ENCODE peak calls at places on chromosomes 6 and 20, in ten cellular contexts. One of them, this sample, is unnamed.

GRCh38 chr6:21271431-21272155 is 322.0 kb upstream of the SOX4 start:
- DNase-seq in bronchial epithelial cell: no peak
- DNase-seq in HL-60: no peak
- DNase-seq in mucosa of descending colon: no peak
- DNase-seq in fibroblast of pulmonary artery: no peak
- DNase-seq in cardiac muscle cell: no peak
- DNase-seq in choroid plexus epithelial cell: no peak
- DNase-seq in HCT116: no peak
- DNase-seq in uterus: no peak
- DNase-seq in neuronal stem cell: no peak
- DNase-seq in this sample: no peak

GRCh38 chr6:136717297-136717990 is 74.8 kb downstream of the MAP3K5 start:
- DNase-seq in choroid plexus epithelial cell: peak
- DNase-seq in fibroblast of pulmonary artery: peak
- DNase-seq in uterus: no peak
- DNase-seq in neuronal stem cell: no peak
- DNase-seq in mucosa of descending colon: no peak
- DNase-seq in HL-60: no peak
- DNase-seq in bronchial epithelial cell: no peak
- DNase-seq in cardiac muscle cell: no peak
- DNase-seq in HCT116: no peak
- DNase-seq in this sample: no peak

GRCh38 chr6:158897236-158897635 is 78.1 kb upstream of the EZR start:
- DNase-seq in HCT116: no peak
- DNase-seq in choroid plexus epithelial cell: no peak
- DNase-seq in uterus: no peak
- DNase-seq in mucosa of descending colon: no peak
- DNase-seq in cardiac muscle cell: no peak
- DNase-seq in HL-60: no peak
- DNase-seq in bronchial epithelial cell: peak
- DNase-seq in fibroblast of pulmonary artery: no peak
- DNase-seq in neuronal stem cell: no peak
- DNase-seq in this sample: no peak

GRCh38 chr6:68639211-68639610 is 4.1 kb downstream of the ADGRB3 start:
- DNase-seq in mucosa of descending colon: no peak
- DNase-seq in fibroblast of pulmonary artery: no peak
- DNase-seq in bronchial epithelial cell: no peak
- DNase-seq in cardiac muscle cell: no peak
- DNase-seq in choroid plexus epithelial cell: no peak
- DNase-seq in neuronal stem cell: no peak
- DNase-seq in uterus: no peak
- DNase-seq in HL-60: no peak
- DNase-seq in HCT116: no peak
- DNase-seq in this sample: no peak

GRCh38 chr20:38061109-38061508 is 27.6 kb downstream of the RPRD1B start:
- DNase-seq in choroid plexus epithelial cell: no peak
- DNase-seq in neuronal stem cell: no peak
- DNase-seq in cardiac muscle cell: no peak
- DNase-seq in mucosa of descending colon: no peak
- DNase-seq in HL-60: no peak
- DNase-seq in fibroblast of pulmonary artery: no peak
- DNase-seq in bronchial epithelial cell: peak
- DNase-seq in uterus: no peak
- DNase-seq in HCT116: no peak
- DNase-seq in this sample: no peak

GRCh38 chr6:84777888-84778287 is 13.5 kb upstream of the TBX18 start:
- DNase-seq in mucosa of descending colon: no peak
- DNase-seq in HCT116: no peak
- DNase-seq in HL-60: no peak
- DNase-seq in bronchial epithelial cell: no peak
- DNase-seq in cardiac muscle cell: no peak
- DNase-seq in choroid plexus epithelial cell: no peak
- DNase-seq in uterus: no peak
- DNase-seq in fibroblast of pulmonary artery: no peak
- DNase-seq in neuronal stem cell: no peak
- DNase-seq in this sample: no peak

GRCh38 chr6:71254323-71254722 is 34.3 kb upstream of the OGFRL1 start:
- DNase-seq in choroid plexus epithelial cell: no peak
- DNase-seq in cardiac muscle cell: peak
- DNase-seq in uterus: no peak
- DNase-seq in HL-60: no peak
- DNase-seq in neuronal stem cell: peak
- DNase-seq in bronchial epithelial cell: no peak
- DNase-seq in mucosa of descending colon: no peak
- DNase-seq in HCT116: no peak
- DNase-seq in fibroblast of pulmonary artery: no peak
- DNase-seq in this sample: no peak

GRCh38 chr20:5181955-5182354 is 55.1 kb downstream of the CDS2 start:
- DNase-seq in HL-60: no peak
- DNase-seq in HCT116: no peak
- DNase-seq in fibroblast of pulmonary artery: peak
- DNase-seq in mucosa of descending colon: no peak
- DNase-seq in bronchial epithelial cell: no peak
- DNase-seq in choroid plexus epithelial cell: peak
- DNase-seq in uterus: no peak
- DNase-seq in neuronal stem cell: no peak
- DNase-seq in cardiac muscle cell: no peak
- DNase-seq in this sample: no peak

GRCh38 chr6:149545258-149545753 is 537 bp downstream of the PPIL4 start:
- DNase-seq in HL-60: peak
- DNase-seq in fibroblast of pulmonary artery: peak
- DNase-seq in neuronal stem cell: peak
- DNase-seq in mucosa of descending colon: peak
- DNase-seq in cardiac muscle cell: peak
- DNase-seq in bronchial epithelial cell: peak
- DNase-seq in HCT116: no peak
- DNase-seq in choroid plexus epithelial cell: peak
- DNase-seq in uterus: peak
- DNase-seq in this sample: peak

GRCh38 chr6:126701799-126702198 is 361.9 kb downstream of the CENPW start:
- DNase-seq in HCT116: no peak
- DNase-seq in cardiac muscle cell: no peak
- DNase-seq in neuronal stem cell: no peak
- DNase-seq in fibroblast of pulmonary artery: no peak
- DNase-seq in uterus: no peak
- DNase-seq in choroid plexus epithelial cell: peak
- DNase-seq in mucosa of descending colon: no peak
- DNase-seq in HL-60: no peak
- DNase-seq in bronchial epithelial cell: no peak
- DNase-seq in this sample: no peak

GRCh38 chr20:833121-833449 is 430 bp upstream of the FAM110A start:
- DNase-seq in HL-60: no peak
- DNase-seq in cardiac muscle cell: no peak
- DNase-seq in uterus: no peak
- DNase-seq in fibroblast of pulmonary artery: no peak
- DNase-seq in neuronal stem cell: no peak
- DNase-seq in choroid plexus epithelial cell: no peak
- DNase-seq in bronchial epithelial cell: peak
- DNase-seq in mucosa of descending colon: no peak
- DNase-seq in HCT116: no peak
- DNase-seq in this sample: no peak

GRCh38 chr6:37483917-37484785 is 15.5 kb downstream of the CCDC167 start:
- DNase-seq in choroid plexus epithelial cell: peak
- DNase-seq in bronchial epithelial cell: peak
- DNase-seq in HL-60: peak
- DNase-seq in HCT116: no peak
- DNase-seq in neuronal stem cell: peak
- DNase-seq in fibroblast of pulmonary artery: peak
- DNase-seq in cardiac muscle cell: peak
- DNase-seq in mucosa of descending colon: peak
- DNase-seq in uterus: peak
- DNase-seq in this sample: peak

GRCh38 chr20:23164176-23164601 is 78.1 kb upstream of the CD93 start:
- DNase-seq in mucosa of descending colon: peak
- DNase-seq in neuronal stem cell: no peak
- DNase-seq in HL-60: no peak
- DNase-seq in cardiac muscle cell: no peak
- DNase-seq in choroid plexus epithelial cell: no peak
- DNase-seq in HCT116: no peak
- DNase-seq in bronchial epithelial cell: no peak
- DNase-seq in fibroblast of pulmonary artery: no peak
- DNase-seq in uterus: peak
- DNase-seq in this sample: no peak

GRCh38 chr6:32116674-32117073 is 7.5 kb upstream of the TNXB start:
- DNase-seq in choroid plexus epithelial cell: peak
- DNase-seq in bronchial epithelial cell: no peak
- DNase-seq in neuronal stem cell: no peak
- DNase-seq in HL-60: no peak
- DNase-seq in cardiac muscle cell: peak
- DNase-seq in fibroblast of pulmonary artery: no peak
- DNase-seq in HCT116: no peak
- DNase-seq in mucosa of descending colon: no peak
- DNase-seq in uterus: no peak
- DNase-seq in this sample: no peak

GRCh38 chr20:40191573-40191972 is 497.5 kb downstream of the MAFB start:
- DNase-seq in uterus: no peak
- DNase-seq in mucosa of descending colon: no peak
- DNase-seq in bronchial epithelial cell: no peak
- DNase-seq in HL-60: no peak
- DNase-seq in neuronal stem cell: no peak
- DNase-seq in choroid plexus epithelial cell: no peak
- DNase-seq in cardiac muscle cell: no peak
- DNase-seq in fibroblast of pulmonary artery: no peak
- DNase-seq in HCT116: no peak
- DNase-seq in this sample: no peak

DNA sequence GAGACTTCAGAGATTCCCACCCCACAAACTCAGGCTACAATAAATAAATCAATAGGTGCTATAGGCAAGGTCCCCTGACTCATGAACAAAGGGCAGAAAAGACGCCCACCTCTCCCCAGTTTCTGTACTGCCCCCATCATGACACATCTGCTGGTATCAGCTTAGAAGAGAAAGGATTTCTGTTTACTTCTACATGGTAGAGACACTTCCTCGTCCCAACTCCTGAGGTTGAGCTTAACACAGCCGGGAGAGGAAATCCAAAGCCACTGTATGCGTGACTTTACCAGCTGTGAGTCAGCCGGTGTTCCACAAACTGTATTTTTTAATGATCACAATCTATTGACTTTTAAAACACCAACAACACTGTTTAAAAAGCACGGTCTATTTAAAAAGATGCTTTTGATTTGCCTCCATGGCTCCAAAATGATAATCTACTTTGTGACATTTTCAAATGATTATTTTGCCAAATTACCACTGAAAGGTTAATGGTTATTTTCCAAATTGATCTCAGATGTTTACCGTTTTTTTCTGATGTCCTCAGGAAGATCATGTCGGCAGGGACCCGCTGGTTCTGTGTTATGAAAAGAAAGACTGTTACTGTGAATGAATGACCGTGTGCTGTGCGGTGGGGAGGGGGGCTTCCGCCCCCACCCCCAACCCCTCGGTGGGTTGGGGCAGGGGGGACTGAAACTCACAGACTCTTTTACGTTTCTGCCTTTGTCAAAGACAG is 72.5 kb downstream of the ATP9A start:
- DNase-seq in fibroblast of pulmonary artery: peak
- DNase-seq in HCT116: no peak
- DNase-seq in choroid plexus epithelial cell: peak
- DNase-seq in cardiac muscle cell: no peak
- DNase-seq in uterus: no peak
- DNase-seq in neuronal stem cell: no peak
- DNase-seq in HL-60: peak
- DNase-seq in bronchial epithelial cell: peak
- DNase-seq in mucosa of descending colon: no peak
- DNase-seq in this sample: no peak
- H3K4me3 ChIP-seq in fibroblast of pulmonary artery: peak
- H3K4me3 ChIP-seq in HCT116: no peak
- H3K4me3 ChIP-seq in choroid plexus epithelial cell: peak
- H3K4me3 ChIP-seq in cardiac muscle cell: no peak
- H3K4me3 ChIP-seq in uterus: no peak
- H3K4me3 ChIP-seq in neuronal stem cell: no peak
- H3K4me3 ChIP-seq in HL-60: no peak
- H3K4me3 ChIP-seq in bronchial epithelial cell: no peak
- H3K4me3 ChIP-seq in mucosa of descending colon: no peak
- H3K4me3 ChIP-seq in this sample: no peak

GRCh38 chr6:10720229-10720959 is 2.5 kb upstream of the TMEM14C start:
- DNase-seq in neuronal stem cell: no peak
- DNase-seq in HCT116: no peak
- DNase-seq in fibroblast of pulmonary artery: no peak
- DNase-seq in bronchial epithelial cell: no peak
- DNase-seq in cardiac muscle cell: no peak
- DNase-seq in mucosa of descending colon: peak
- DNase-seq in uterus: peak
- DNase-seq in HL-60: peak
- DNase-seq in choroid plexus epithelial cell: peak
- DNase-seq in this sample: peak
- H3K4me3 ChIP-seq in neuronal stem cell: no peak
- H3K4me3 ChIP-seq in HCT116: no peak
- H3K4me3 ChIP-seq in fibroblast of pulmonary artery: peak
- H3K4me3 ChIP-seq in bronchial epithelial cell: peak
- H3K4me3 ChIP-seq in cardiac muscle cell: no peak
- H3K4me3 ChIP-seq in mucosa of descending colon: peak
- H3K4me3 ChIP-seq in uterus: peak
- H3K4me3 ChIP-seq in HL-60: peak
- H3K4me3 ChIP-seq in choroid plexus epithelial cell: peak
- H3K4me3 ChIP-seq in this sample: peak

GRCh38 chr6:30227242-30227722 is 14.1 kb upstream of the TRIM26 start:
- DNase-seq in choroid plexus epithelial cell: no peak
- DNase-seq in cardiac muscle cell: no peak
- DNase-seq in HL-60: no peak
- DNase-seq in neuronal stem cell: no peak
- DNase-seq in uterus: no peak
- DNase-seq in mucosa of descending colon: no peak
- DNase-seq in bronchial epithelial cell: no peak
- DNase-seq in HCT116: no peak
- DNase-seq in fibroblast of pulmonary artery: no peak
- DNase-seq in this sample: no peak
- H3K4me3 ChIP-seq in choroid plexus epithelial cell: no peak
- H3K4me3 ChIP-seq in cardiac muscle cell: no peak
- H3K4me3 ChIP-seq in HL-60: no peak
- H3K4me3 ChIP-seq in neuronal stem cell: no peak
- H3K4me3 ChIP-seq in uterus: no peak
- H3K4me3 ChIP-seq in mucosa of descending colon: no peak
- H3K4me3 ChIP-seq in bronchial epithelial cell: no peak
- H3K4me3 ChIP-seq in HCT116: no peak
- H3K4me3 ChIP-seq in fibroblast of pulmonary artery: no peak
- H3K4me3 ChIP-seq in this sample: no peak

DNA sequence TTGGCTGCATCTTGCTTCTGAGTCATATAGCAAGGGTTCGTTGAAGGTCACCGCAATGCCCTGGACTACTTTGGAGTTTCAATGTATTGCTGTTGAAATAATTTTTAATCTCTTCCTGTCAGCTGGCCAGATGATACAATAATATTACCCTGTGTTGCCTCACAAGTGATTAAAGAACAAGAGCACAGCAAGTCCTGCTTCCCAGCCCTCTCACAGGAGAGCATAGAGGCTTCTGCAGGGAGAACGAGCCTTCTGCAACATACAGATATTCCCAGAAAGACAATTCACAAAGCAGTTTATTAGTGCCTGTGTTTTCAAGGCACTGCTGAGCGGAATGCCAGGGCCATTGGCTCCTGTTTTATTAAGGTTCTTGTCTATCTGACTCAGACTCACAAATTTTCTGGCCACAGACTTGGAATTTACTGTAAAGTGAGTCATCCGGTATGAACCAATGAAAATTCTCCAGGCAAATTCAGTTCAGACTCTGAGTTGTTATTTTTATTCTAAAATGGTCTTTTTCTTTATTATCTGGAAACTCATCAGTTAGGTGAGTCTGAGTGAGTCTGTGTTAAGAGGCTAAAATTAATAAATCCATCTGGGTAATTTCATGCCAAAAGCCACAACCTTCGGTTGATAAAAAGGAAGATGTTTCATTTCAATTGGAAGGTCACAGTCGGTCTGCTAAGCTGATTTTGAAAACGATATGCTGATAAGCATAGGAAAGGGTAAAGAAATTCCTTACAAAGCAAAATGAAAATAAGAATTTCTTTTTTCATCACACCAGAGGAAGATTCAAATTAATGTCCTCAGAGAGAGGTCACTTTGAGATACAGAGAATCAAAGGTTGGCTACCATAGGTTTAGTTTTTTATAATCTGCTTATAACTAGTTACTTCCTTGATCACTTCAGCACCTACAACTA is 289.4 kb upstream of the STXBP5 start:
- DNase-seq in HL-60: peak
- DNase-seq in HCT116: peak
- DNase-seq in fibroblast of pulmonary artery: peak
- DNase-seq in cardiac muscle cell: no peak
- DNase-seq in uterus: peak
- DNase-seq in choroid plexus epithelial cell: peak
- DNase-seq in bronchial epithelial cell: peak
- DNase-seq in mucosa of descending colon: no peak
- DNase-seq in neuronal stem cell: no peak
- DNase-seq in this sample: no peak
- H3K4me3 ChIP-seq in HL-60: no peak
- H3K4me3 ChIP-seq in HCT116: peak
- H3K4me3 ChIP-seq in fibroblast of pulmonary artery: peak
- H3K4me3 ChIP-seq in cardiac muscle cell: no peak
- H3K4me3 ChIP-seq in uterus: peak
- H3K4me3 ChIP-seq in choroid plexus epithelial cell: peak
- H3K4me3 ChIP-seq in bronchial epithelial cell: no peak
- H3K4me3 ChIP-seq in mucosa of descending colon: no peak
- H3K4me3 ChIP-seq in neuronal stem cell: no peak
- H3K4me3 ChIP-seq in this sample: no peak